ENCODE peak calls at places on chromosome 10, in seven cellular contexts. B is H9, H is trophoblast cell, M is IMR-90, U is neuronal stem cell, D is mesendoderm, L is H1. P is an unnamed sample.

GRCh38 chr10:44416976-44417375 is 32.1 kb upstream of the CXCL12 start:
- DNase-seq in D (no peak), B (no peak), M (no peak), U (no peak), H (no peak), L (no peak), P (no peak)

GRCh38 chr10:62019013-62019684 is 117.7 kb downstream of the ARID5B start:
- DNase-seq in B (no peak), D (no peak), L (no peak), U (no peak), M (no peak), H (no peak), P (peak; percentile 49)

GRCh38 chr10:122821808-122822207 is 23.8 kb downstream of the CUZD1 start:
- DNase-seq in M (no peak), U (no peak), L (no peak), H (no peak), B (no peak), D (no peak), P (no peak)

GRCh38 chr10:103534621-103535498 is 41.4 kb downstream of the NEURL1 start:
- DNase-seq in L (no peak), B (peak; percentile 13), D (no peak), M (no peak), H (no peak), U (no peak), P (no peak)

GRCh38 chr10:69835233-69835632 is 33.5 kb downstream of the COL13A1 start:
- DNase-seq in D (no peak), M (no peak), H (no peak), U (no peak), B (no peak), L (no peak), P (no peak)

GRCh38 chr10:131724891-131725735 is 175.7 kb upstream of the PPP2R2D start:
- DNase-seq in U (no peak), H (no peak), B (peak; percentile 23), M (no peak), D (no peak), L (no peak), P (no peak)

GRCh38 chr10:59895629-59896116 is 10.7 kb downstream of the CCDC6 start:
- DNase-seq in L (no peak), U (no peak), D (peak; percentile 68), B (no peak), M (peak; percentile 39), H (no peak), P (no peak)

GRCh38 chr10:24331457-24331856 is 122.5 kb downstream of the KIAA1217 start:
- DNase-seq in M (peak; percentile 35), L (no peak), U (no peak), H (peak; percentile 46), D (peak; percentile 18), B (no peak), P (no peak)

GRCh38 chr10:91287276-91287675 is 66.8 kb downstream of the PCGF5 start:
- DNase-seq in B (no peak), H (no peak), U (no peak), D (no peak), L (no peak), M (no peak), P (no peak)

GRCh38 chr10:96229568-96230030 is 41.8 kb downstream of the BLNK start:
- DNase-seq in M (peak; percentile 58), H (peak; percentile 67), U (peak; percentile 80), B (peak; percentile 89), L (peak; percentile 61), D (peak; percentile 89), P (peak; percentile 65)

GRCh38 chr10:123553810-123554430 is 112.2 kb upstream of the GPR26 start:
- DNase-seq in B (peak; percentile 16), D (no peak), L (no peak), M (no peak), U (no peak), H (no peak), P (no peak)

GRCh38 chr10:99685232-99686041 is 26.1 kb downstream of the ENTPD7 start:
- DNase-seq in U (no peak), B (no peak), M (no peak), L (no peak), H (no peak), D (no peak), P (no peak)

GRCh38 chr10:89201345-89202032 is 5.6 kb downstream of the CH25H start:
- DNase-seq in M (peak; percentile 35), L (no peak), U (no peak), D (no peak), H (no peak), B (no peak), P (no peak)

GRCh38 chr10:105148456-105148855 is 507.4 kb downstream of the SORCS3 start:
- DNase-seq in H (no peak), L (no peak), M (no peak), D (no peak), U (no peak), B (no peak), P (no peak)

GRCh38 chr10:8059191-8059936 is 4.9 kb downstream of the GATA3 start:
- DNase-seq in U (peak; percentile 20), B (peak; percentile 40), M (no peak), H (no peak), D (no peak), L (no peak), P (peak; percentile 68)

GRCh38 chr10:61342817-61343572 is 110.2 kb downstream of the TMEM26 start:
- DNase-seq in M (no peak), D (no peak), L (no peak), B (no peak), H (no peak), U (no peak), P (no peak)

GRCh38 chr10:80414126-80414898 is 6.0 kb downstream of the PRXL2A start:
- DNase-seq in L (no peak), B (no peak), D (no peak), U (no peak), M (peak; percentile 12), H (no peak), P (peak; percentile 79)

GRCh38 chr10:93352638-93353383 is 129.3 kb downstream of the MYOF start:
- DNase-seq in L (no peak), B (no peak), U (peak; percentile 46), D (peak; percentile 70), H (peak; percentile 34), M (peak; percentile 52), P (peak; percentile 48)

GRCh38 chr10:21885940-21886339 is 117.6 kb downstream of the DNAJC1 start:
- DNase-seq in M (no peak), L (no peak), H (no peak), U (no peak), D (no peak), B (no peak), P (no peak)

GRCh38 chr10:86229811-86230409 is 136.7 kb downstream of the GRID1 start:
- DNase-seq in M (no peak), D (no peak), H (no peak), B (no peak), L (no peak), U (no peak), P (no peak)

GRCh38 chr10:77811831-77812430 is 114.6 kb downstream of the DLG5 start:
- DNase-seq in U (no peak), H (no peak), L (no peak), B (no peak), D (no peak), M (no peak), P (no peak)

GRCh38 chr10:62456611-62457101 is 82.5 kb downstream of the ZNF365 start:
- DNase-seq in M (peak; percentile 6), B (no peak), L (no peak), U (no peak), H (no peak), D (no peak), P (no peak)

GRCh38 chr10:121553455-121553854 is 44.8 kb downstream of the FGFR2 start:
- DNase-seq in B (no peak), L (no peak), U (peak; percentile 15), H (no peak), D (no peak), M (no peak), P (no peak)

GRCh38 chr10:32347363-32347735 is 391 bp upstream of the EPC1 start:
- DNase-seq in H (peak; percentile 49), B (peak; percentile 63), M (no peak), D (no peak), L (no peak), U (no peak), P (no peak)

DNA sequence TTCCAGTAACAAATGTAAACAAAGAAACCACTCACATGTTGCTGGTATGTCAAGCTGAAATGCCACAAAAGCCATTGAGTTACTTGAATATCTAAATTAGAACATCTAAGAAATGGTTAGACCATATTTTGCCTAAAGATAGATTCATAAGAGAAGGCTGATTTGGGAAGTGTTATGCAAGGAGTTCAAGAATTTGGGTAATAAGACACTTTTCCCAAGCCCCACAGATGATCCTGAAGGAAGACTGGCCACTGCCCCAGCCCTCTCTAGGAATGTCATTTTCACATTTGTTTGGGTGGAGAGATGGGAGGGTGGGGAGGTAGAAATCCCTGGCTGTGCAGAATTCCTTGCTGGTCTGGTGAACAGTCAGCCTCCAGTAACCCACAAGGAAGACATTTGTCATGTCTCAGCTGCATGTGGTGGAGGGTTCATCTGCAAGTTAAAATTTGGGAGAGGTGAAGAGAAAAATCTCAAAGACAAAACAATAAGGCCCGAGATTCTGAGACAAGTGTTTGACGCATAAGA is 427.2 kb upstream of the KLF6 start:
- DNase-seq in D (no peak), U (no peak), L (no peak), B (no peak), H (no peak), M (no peak), P (no peak)
- H4K8ac ChIP-seq in D (no peak overlapping the region), U (no peak overlapping the region), L (no peak overlapping the region), B (no peak overlapping the region), H (no peak overlapping the region), M (no peak overlapping the region), P (no peak overlapping the region)

GRCh38 chr10:82378146-82378545 is 503.2 kb downstream of the NRG3 start:
- DNase-seq in L (no peak), U (no peak), B (no peak), D (no peak), H (no peak), M (peak; percentile 1), P (peak; percentile 85)
- H2AK5ac ChIP-seq in L (no peak overlapping the region), U (no peak overlapping the region), B (no peak overlapping the region), D (no peak overlapping the region), H (no peak overlapping the region), M (no peak overlapping the region), P (no peak overlapping the region)

GRCh38 chr10:26839966-26840627 is 20.7 kb downstream of the ABI1 start:
- DNase-seq in B (no peak), D (no peak), U (no peak), L (no peak), M (peak; percentile 74), H (no peak), P (peak; percentile 24)

GRCh38 chr10:26840938-26841732 is 19.6 kb downstream of the ABI1 start:
- DNase-seq in M (no peak), L (no peak), B (no peak), D (no peak), H (no peak), U (no peak), P (no peak)

GRCh38 chr10:26843736-26844135 is 17.0 kb downstream of the ABI1 start:
- DNase-seq in U (no peak), L (no peak), H (no peak), D (no peak), B (no peak), M (no peak), P (no peak)

GRCh38 chr10:26841733-26842317 is 18.9 kb downstream of the ABI1 start:
- DNase-seq in M (no peak), H (no peak), U (no peak), L (no peak), B (no peak), D (no peak), P (no peak)

GRCh38 chr10:26844381-26844780 is 16.4 kb downstream of the ABI1 start:
- DNase-seq in U (no peak), L (no peak), D (no peak), M (no peak), H (no peak), B (no peak), P (no peak)
- H3K27ac ChIP-seq in U (no peak overlapping the region), L (no peak overlapping the region), D (no peak overlapping the region), M (no peak overlapping the region), H (no peak overlapping the region), B (no peak overlapping the region), P (no peak overlapping the region)

GRCh38 chr10:37747081-37747480 is 110.3 kb downstream of the ZNF248 start:
- DNase-seq in M (no peak), U (no peak), L (no peak), H (no peak), B (no peak), D (no peak), P (no peak)
- H4K8ac ChIP-seq in M (no peak overlapping the region), U (no peak overlapping the region), L (no peak overlapping the region), H (no peak overlapping the region), B (no peak overlapping the region), D (no peak overlapping the region), P (no peak overlapping the region)

P was measured in mesenchymal stem cell.